ENCODE peak calls at places on chromosomes 6 and 20, in ten cellular contexts. T is right lobe of liver, R is HCT116, P is foreskin fibroblast, I is upper lobe of left lung, X is lower lobe of right lung, J is neural progenitor cell, A is body of pancreas, M is NB4, O is lung. G is an unnamed sample.

GRCh38 chr6:69456086-69456485 is 340.7 kb downstream of the LMBRD1 start:
- DNase-seq in J (peak; percentile 5), X (no peak), M (no peak), A (no peak), O (no peak), P (no peak), R (no peak), I (no peak), T (no peak), G (no peak)

GRCh38 chr6:132746049-132746448 is 11.7 kb downstream of the VNN2 start:
- DNase-seq in O (no peak), A (no peak), J (no peak), X (no peak), R (no peak), M (peak; percentile 59), P (no peak), I (peak; percentile 50), T (no peak), G (no peak)

GRCh38 chr6:117167520-117168271 is 97.7 kb upstream of the VGLL2 start:
- DNase-seq in A (peak; percentile 19), J (peak; percentile 4), O (no peak), T (no peak), M (peak; percentile 8), I (peak; percentile 20), X (no peak), R (peak; percentile 6), P (no peak), G (no peak)

GRCh38 chr20:40961686-40962640 is 66.7 kb upstream of the TOP1 start:
- DNase-seq in I (no peak), A (no peak), X (no peak), P (peak; percentile 28), M (peak; percentile 35), T (no peak), J (no peak), R (no peak), O (no peak), G (peak; percentile 35)

GRCh38 chr6:111416529-111416928 is 66.5 kb downstream of the REV3L start:
- DNase-seq in P (no peak), R (no peak), A (no peak), M (no peak), J (no peak), O (no peak), I (no peak), T (no peak), X (no peak), G (no peak)

GRCh38 chr6:3635482-3635881 is 116.0 kb downstream of the PXDC1 start:
- DNase-seq in R (no peak), X (no peak), M (no peak), O (no peak), I (no peak), J (no peak), T (no peak), P (no peak), A (no peak), G (no peak)

GRCh38 chr20:4512891-4513550 is 208.7 kb upstream of the PRND start:
- DNase-seq in M (no peak), R (peak; percentile 91), I (no peak), J (no peak), P (peak; percentile 89), O (no peak), T (no peak), X (no peak), A (no peak), G (peak; percentile 84)

GRCh38 chr6:54681987-54682386 is 164.6 kb upstream of the FAM83B start:
- DNase-seq in A (no peak), R (peak; percentile 12), X (no peak), O (no peak), I (no peak), M (no peak), P (peak; percentile 48), T (no peak), J (no peak), G (peak; percentile 72)

GRCh38 chr6:27174958-27175357 is 72.5 kb upstream of the PRSS16 start:
- DNase-seq in X (no peak), P (no peak), M (no peak), T (no peak), O (no peak), R (no peak), J (no peak), A (no peak), I (no peak), G (no peak)

GRCh38 chr6:27177454-27178000 is 70.0 kb upstream of the PRSS16 start:
- DNase-seq in J (peak; percentile 95), R (peak; percentile 87), M (peak; percentile 93), O (peak; percentile 85), T (peak; percentile 77), I (peak; percentile 85), X (peak; percentile 86), A (peak; percentile 87), P (peak; percentile 88), G (peak; percentile 90)

GRCh38 chr6:27176096-27176495 is 71.4 kb upstream of the PRSS16 start:
- DNase-seq in J (no peak), M (peak; percentile 31), X (no peak), T (no peak), I (no peak), R (no peak), O (no peak), P (no peak), A (no peak), G (peak; percentile 25)

GRCh38 chr6:27178860-27179259 is 68.6 kb upstream of the PRSS16 start:
- DNase-seq in P (no peak), J (peak; percentile 57), A (no peak), T (no peak), X (no peak), O (no peak), R (no peak), M (no peak), I (no peak), G (no peak)

GRCh38 chr6:27178001-27178730 is 69.3 kb upstream of the PRSS16 start:
- DNase-seq in J (peak; percentile 79), X (no peak), O (peak; percentile 69), T (peak; percentile 49), M (peak; percentile 81), I (peak; percentile 56), R (peak; percentile 22), A (peak; percentile 64), P (peak; percentile 85), G (peak; percentile 94)
- H3K4me3 ChIP-seq in J (peak overlapping the region; percentile 100), X (peak overlapping the region; percentile 73), O (peak overlapping the region; percentile 69), T (peak overlapping the region; percentile 73), M (peak overlapping the region; percentile 99), I (peak overlapping the region; percentile 87), R (peak overlapping the region; percentile 57), A (peak overlapping the region; percentile 43), P (peak overlapping the region; percentile 100), G (peak overlapping the region; percentile 75)

GRCh38 chr6:144150673-144151009 is 324 bp downstream of the STX11 start:
- DNase-seq in R (peak; percentile 41), O (no peak), P (peak; percentile 38), I (peak; percentile 49), A (peak; percentile 42), T (peak; percentile 44), J (peak; percentile 68), M (peak; percentile 55), X (peak; percentile 66), G (peak; percentile 17)
- TF ChIP-seq CTCF in R (peak; percentile 33), O (no peak), P (peak; percentile 24), I (no peak), A (peak; percentile 10), T (peak; percentile 19), J (peak; percentile 56), M (peak; percentile 20), X (peak; percentile 30), G (peak; percentile 28)

DNA sequence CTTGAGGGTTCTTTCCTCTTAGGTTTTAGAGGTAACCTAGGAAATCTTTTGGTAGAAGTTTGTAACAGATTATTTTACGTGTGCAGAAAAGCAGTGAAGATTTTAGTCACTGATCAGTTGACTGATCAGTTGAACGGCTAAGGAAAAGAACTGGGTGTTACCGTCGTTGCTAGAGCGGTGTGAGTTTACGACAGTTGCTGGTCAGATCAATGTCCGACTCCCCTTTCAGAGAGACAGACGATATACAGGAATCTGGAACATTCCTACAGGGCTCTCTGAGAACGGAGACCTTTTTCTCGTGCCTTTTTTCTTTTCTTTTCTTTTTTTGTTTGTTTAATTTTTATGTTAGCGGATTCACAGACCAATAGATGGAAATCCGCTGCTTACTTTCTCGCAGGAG is 132.1 kb upstream of the ZNF184 start:
- DNase-seq in X (no peak), O (no peak), R (no peak), T (no peak), A (no peak), M (no peak), J (peak; percentile 74), I (no peak), P (no peak), G (peak; percentile 43)
- H3K4me3 ChIP-seq in X (no peak overlapping the region), O (no peak overlapping the region), R (peak overlapping the region; percentile 30), T (no peak overlapping the region), A (no peak overlapping the region), M (no peak overlapping the region), J (peak overlapping the region; percentile 83), I (no peak overlapping the region), P (peak overlapping the region; percentile 55), G (peak overlapping the region; percentile 51)

DNA sequence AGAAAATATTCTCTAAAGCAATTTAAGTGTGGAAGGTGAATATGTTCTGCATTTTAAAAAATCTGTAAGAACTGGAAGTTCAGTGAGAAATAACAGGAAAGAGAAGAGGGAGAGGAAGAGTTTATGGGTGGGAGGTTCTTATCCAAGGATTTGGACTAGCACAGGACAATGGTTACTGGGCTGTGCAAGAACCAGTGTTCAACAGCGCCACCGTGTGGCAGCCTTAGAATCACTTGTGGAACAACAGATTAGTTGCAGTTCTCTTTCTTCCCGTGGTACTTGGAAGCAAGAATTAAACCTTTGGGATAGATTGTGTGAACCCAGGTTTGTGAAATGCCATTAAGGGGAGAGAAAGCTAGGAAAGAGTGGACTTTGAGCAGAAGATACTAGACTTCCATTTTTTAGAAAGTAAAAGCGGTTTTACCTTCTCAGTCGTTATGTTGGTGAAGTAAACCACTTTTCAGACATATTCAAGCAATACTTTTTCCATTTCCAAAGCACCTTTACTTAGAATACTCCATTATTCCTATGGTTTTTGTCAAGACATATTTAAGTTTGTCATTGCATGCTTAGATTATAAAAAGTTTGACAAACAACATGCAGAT is 436.7 kb downstream of the RNF144B start:
- DNase-seq in M (peak; percentile 73), J (peak; percentile 76), O (no peak), I (no peak), R (peak; percentile 74), X (no peak), T (no peak), A (peak; percentile 5), P (peak; percentile 0), G (peak; percentile 51)
- TF ChIP-seq CTCF in M (peak; percentile 85), J (peak; percentile 84), O (no peak), I (peak; percentile 13), R (peak; percentile 87), X (peak; percentile 23), T (peak; percentile 33), A (no peak), P (peak; percentile 41), G (peak; percentile 49)